ENCODE peak calls at places on chromosomes 16 and 17, in five cellular contexts. G is GM12891, Y is HepG2, H is GM12878, F is SK-N-SH. Q is an unnamed sample.

GRCh38 chr16:55015181-55015913 is 84.7 kb downstream of the IRX5 start:
- DNase-seq in G (no peak), Y (no peak), H (no peak), F (no peak), Q (no peak)

GRCh38 chr16:79769320-79770243 is 169.0 kb upstream of the MAF start:
- DNase-seq in G (no peak), Y (no peak), H (no peak), F (no peak), Q (no peak)

GRCh38 chr16:4319454-4319853 is 3.6 kb downstream of the GLIS2 start:
- DNase-seq in G (peak), Y (no peak), H (no peak), F (no peak), Q (peak)

GRCh38 chr16:73126453-73126853 is 78.5 kb upstream of the ZFHX3 start:
- DNase-seq in G (no peak), Y (peak), H (no peak), F (no peak), Q (no peak)

GRCh38 chr17:14011740-14012405 is 57.4 kb upstream of the COX10 start:
- DNase-seq in G (no peak), Y (no peak), H (no peak), F (no peak), Q (no peak)

GRCh38 chr17:15143524-15143923 is 121.6 kb downstream of the PMP22 start:
- DNase-seq in G (no peak), Y (no peak), H (no peak), F (no peak), Q (no peak)

GRCh38 chr16:48834576-48834975 is 224.6 kb upstream of the N4BP1 start:
- DNase-seq in G (no peak), Y (no peak), H (no peak), F (no peak), Q (no peak)

GRCh38 chr16:55171241-55171640 is 152.8 kb upstream of the IRX6 start:
- DNase-seq in G (no peak), Y (no peak), H (no peak), F (no peak), Q (no peak)

GRCh38 chr17:17959520-17960361 is 12.5 kb downstream of the TOM1L2 start:
- DNase-seq in G (no peak), Y (no peak), H (peak), F (no peak), Q (no peak)

GRCh38 chr16:88342491-88342890 is 40.3 kb upstream of the ZNF469 start:
- DNase-seq in G (no peak), Y (no peak), H (no peak), F (no peak), Q (no peak)

GRCh38 chr16:88338896-88339295 is 43.9 kb upstream of the ZNF469 start:
- DNase-seq in G (no peak), Y (no peak), H (no peak), F (no peak), Q (no peak)

GRCh38 chr16:88339926-88340754 is 42.6 kb upstream of the ZNF469 start:
- DNase-seq in G (no peak), Y (no peak), H (no peak), F (no peak), Q (no peak)

GRCh38 chr16:88341551-88342290 is 41.0 kb upstream of the ZNF469 start:
- DNase-seq in G (no peak), Y (no peak), H (no peak), F (no peak), Q (no peak)

GRCh38 chr16:88340755-88341150 is 42.0 kb upstream of the ZNF469 start:
- DNase-seq in G (no peak), Y (no peak), H (no peak), F (no peak), Q (no peak)
- TF ChIP-seq TAF1 in G (no peak), Y (no peak), H (no peak), F (no peak), Q (no peak)

GRCh38 chr17:43444223-43445008 is 39.4 kb upstream of the DHX8 start:
- DNase-seq in G (no peak), Y (no peak), H (no peak), F (no peak), Q (no peak)
- TF ChIP-seq TAF1 in G (no peak), Y (no peak), H (no peak), F (no peak), Q (no peak)

GRCh38 chr17:43169561-43170139 is 1.4 kb upstream of the NBR1 start:
- DNase-seq in G (no peak), Y (peak), H (no peak), F (peak), Q (peak)
- TF ChIP-seq TAF1 in G (no peak), Y (peak), H (peak), F (no peak), Q (no peak)

GRCh38 chr17:73262676-73263642 is 1.3 kb upstream of the CPSF4L start:
- DNase-seq in G (no peak), Y (peak), H (no peak), F (peak), Q (no peak)
- TF ChIP-seq TAF1 in G (no peak), Y (no peak), H (no peak), F (no peak), Q (no peak)

DNA sequence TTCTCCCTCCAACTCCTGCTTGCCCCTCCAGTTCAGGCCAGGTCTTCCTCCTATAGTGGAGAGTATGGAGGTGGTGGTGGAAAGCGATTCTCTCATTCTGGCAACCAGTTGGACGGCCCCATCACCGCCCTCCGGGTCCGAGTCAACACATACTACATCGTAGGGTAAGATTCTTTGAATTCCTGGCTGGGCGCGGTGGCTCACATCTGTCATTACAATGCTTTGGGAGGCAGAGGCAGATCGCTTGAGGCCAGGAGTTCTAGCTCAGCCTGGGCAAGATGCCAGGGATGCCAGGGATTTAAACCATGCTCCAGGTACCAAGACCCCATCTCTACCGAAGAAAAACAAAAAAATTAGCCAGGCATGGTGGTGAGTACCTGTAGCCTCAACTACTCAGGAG is 1.4 kb downstream of the ZG16 start:
- DNase-seq in G (no peak), Y (peak), H (no peak), F (no peak), Q (no peak)
- TF ChIP-seq TAF1 in G (no peak), Y (no peak), H (no peak), F (no peak), Q (no peak)

DNA sequence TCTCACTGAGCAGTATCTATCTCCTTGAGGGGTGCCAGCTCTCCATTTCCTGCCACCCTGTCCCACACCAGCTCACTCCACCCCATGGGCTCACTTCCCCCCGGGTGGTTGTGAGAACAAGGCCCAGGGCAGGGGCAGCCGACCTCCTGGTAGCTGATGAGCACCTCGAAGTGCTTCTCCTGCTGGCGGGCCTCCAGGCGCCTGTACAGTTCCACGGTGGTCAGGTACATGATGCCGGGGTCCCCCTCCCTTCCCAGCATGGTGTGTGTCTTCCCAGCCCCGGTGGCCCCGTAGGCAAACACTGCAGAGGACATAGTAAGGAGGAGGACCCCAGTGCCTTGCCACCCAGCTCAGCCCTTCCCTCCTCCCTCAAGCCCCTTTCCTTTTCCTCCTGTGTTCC is 12.5 kb downstream of the KIF18B start:
- DNase-seq in G (no peak), Y (no peak), H (no peak), F (peak), Q (no peak)
- TF ChIP-seq TAF1 in G (no peak), Y (no peak), H (no peak), F (no peak), Q (no peak)

Q was measured in GM12892.